ENCODE peak calls at places on chromosomes 6 and 20, in six cellular contexts. One of them, this sample, is unnamed.

GRCh38 chr6:33609444-33610034 is 11.6 kb upstream of the ITPR3 start:
- DNase-seq in lower lobe of right lung: no peak
- DNase-seq in epithelial cell of esophagus: no peak
- DNase-seq in naive thymus-derived CD4-positive, alpha-beta T cell: no peak
- DNase-seq in A549: no peak
- DNase-seq in fibroblast of the aortic adventitia: peak; percentile 88
- DNase-seq in this sample: peak; percentile 65

GRCh38 chr6:33992191-33992590 is 153.7 kb downstream of the GRM4 start:
- DNase-seq in epithelial cell of esophagus: no peak
- DNase-seq in fibroblast of the aortic adventitia: no peak
- DNase-seq in naive thymus-derived CD4-positive, alpha-beta T cell: no peak
- DNase-seq in A549: no peak
- DNase-seq in lower lobe of right lung: no peak
- DNase-seq in this sample: no peak

GRCh38 chr6:145886228-145886956 is 71.8 kb upstream of the FBXO30 start:
- DNase-seq in naive thymus-derived CD4-positive, alpha-beta T cell: no peak
- DNase-seq in fibroblast of the aortic adventitia: peak; percentile 14
- DNase-seq in epithelial cell of esophagus: no peak
- DNase-seq in A549: no peak
- DNase-seq in lower lobe of right lung: no peak
- DNase-seq in this sample: peak; percentile 28

GRCh38 chr6:42332916-42333315 is 115.3 kb upstream of the MRPS10 start:
- DNase-seq in fibroblast of the aortic adventitia: no peak
- DNase-seq in epithelial cell of esophagus: no peak
- DNase-seq in A549: no peak
- DNase-seq in lower lobe of right lung: no peak
- DNase-seq in naive thymus-derived CD4-positive, alpha-beta T cell: no peak
- DNase-seq in this sample: no peak

GRCh38 chr20:46652699-46653098 is 1.4 kb upstream of the SLC13A3 start:
- DNase-seq in fibroblast of the aortic adventitia: peak; percentile 14
- DNase-seq in naive thymus-derived CD4-positive, alpha-beta T cell: no peak
- DNase-seq in A549: no peak
- DNase-seq in lower lobe of right lung: no peak
- DNase-seq in epithelial cell of esophagus: peak; percentile 47
- DNase-seq in this sample: peak; percentile 33

GRCh38 chr6:113696960-113697359 is 160.2 kb upstream of the MARCKS start:
- DNase-seq in naive thymus-derived CD4-positive, alpha-beta T cell: no peak
- DNase-seq in A549: no peak
- DNase-seq in fibroblast of the aortic adventitia: no peak
- DNase-seq in epithelial cell of esophagus: peak; percentile 23
- DNase-seq in lower lobe of right lung: no peak
- DNase-seq in this sample: peak; percentile 21

GRCh38 chr6:78701407-78701806 is 165.9 kb upstream of the IRAK1BP1 start:
- DNase-seq in epithelial cell of esophagus: peak; percentile 86
- DNase-seq in lower lobe of right lung: no peak
- DNase-seq in fibroblast of the aortic adventitia: peak; percentile 62
- DNase-seq in naive thymus-derived CD4-positive, alpha-beta T cell: no peak
- DNase-seq in A549: no peak
- DNase-seq in this sample: no peak

GRCh38 chr20:44204156-44204831 is 6.3 kb downstream of the OSER1 start:
- DNase-seq in A549: peak; percentile 87
- DNase-seq in fibroblast of the aortic adventitia: peak; percentile 95
- DNase-seq in naive thymus-derived CD4-positive, alpha-beta T cell: no peak
- DNase-seq in epithelial cell of esophagus: peak; percentile 95
- DNase-seq in lower lobe of right lung: no peak
- DNase-seq in this sample: peak; percentile 97

GRCh38 chr6:38113810-38114577 is 294.5 kb downstream of the ZFAND3 start:
- DNase-seq in A549: no peak
- DNase-seq in naive thymus-derived CD4-positive, alpha-beta T cell: no peak
- DNase-seq in lower lobe of right lung: no peak
- DNase-seq in epithelial cell of esophagus: peak; percentile 64
- DNase-seq in fibroblast of the aortic adventitia: no peak
- DNase-seq in this sample: no peak

GRCh38 chr6:117494694-117495318 is 12.3 kb downstream of the DCBLD1 start:
- DNase-seq in naive thymus-derived CD4-positive, alpha-beta T cell: no peak
- DNase-seq in fibroblast of the aortic adventitia: peak; percentile 37
- DNase-seq in epithelial cell of esophagus: peak; percentile 35
- DNase-seq in A549: peak; percentile 44
- DNase-seq in lower lobe of right lung: no peak
- DNase-seq in this sample: peak; percentile 35

GRCh38 chr6:98295776-98296175 is 538.6 kb upstream of the POU3F2 start:
- DNase-seq in epithelial cell of esophagus: no peak
- DNase-seq in lower lobe of right lung: no peak
- DNase-seq in naive thymus-derived CD4-positive, alpha-beta T cell: no peak
- DNase-seq in fibroblast of the aortic adventitia: no peak
- DNase-seq in A549: no peak
- DNase-seq in this sample: no peak

GRCh38 chr6:24825130-24825630 is 26.5 kb upstream of the ARMH2 start:
- DNase-seq in fibroblast of the aortic adventitia: no peak
- DNase-seq in epithelial cell of esophagus: peak; percentile 57
- DNase-seq in A549: no peak
- DNase-seq in naive thymus-derived CD4-positive, alpha-beta T cell: no peak
- DNase-seq in lower lobe of right lung: no peak
- DNase-seq in this sample: no peak

GRCh38 chr6:31096215-31096614 is 16.2 kb downstream of the C6orf15 start:
- DNase-seq in epithelial cell of esophagus: no peak
- DNase-seq in A549: no peak
- DNase-seq in lower lobe of right lung: no peak
- DNase-seq in fibroblast of the aortic adventitia: no peak
- DNase-seq in naive thymus-derived CD4-positive, alpha-beta T cell: no peak
- DNase-seq in this sample: no peak

GRCh38 chr6:133337312-133337711 is 96.2 kb downstream of the EYA4 start:
- DNase-seq in lower lobe of right lung: no peak
- DNase-seq in fibroblast of the aortic adventitia: peak; percentile 24
- DNase-seq in naive thymus-derived CD4-positive, alpha-beta T cell: no peak
- DNase-seq in A549: no peak
- DNase-seq in epithelial cell of esophagus: no peak
- DNase-seq in this sample: peak; percentile 87

GRCh38 chr20:23605867-23606651 is at the start of gene CST9:
- DNase-seq in naive thymus-derived CD4-positive, alpha-beta T cell: no peak
- DNase-seq in A549: no peak
- DNase-seq in lower lobe of right lung: no peak
- DNase-seq in fibroblast of the aortic adventitia: no peak
- DNase-seq in epithelial cell of esophagus: no peak
- DNase-seq in this sample: no peak

GRCh38 chr6:45946352-45946751 is 69.3 kb downstream of the CLIC5 start:
- DNase-seq in fibroblast of the aortic adventitia: peak; percentile 91
- DNase-seq in A549: peak; percentile 3
- DNase-seq in epithelial cell of esophagus: no peak
- DNase-seq in lower lobe of right lung: no peak
- DNase-seq in naive thymus-derived CD4-positive, alpha-beta T cell: no peak
- DNase-seq in this sample: peak; percentile 90

GRCh38 chr6:38443341-38443740 is 196.4 kb downstream of the BTBD9 start:
- DNase-seq in lower lobe of right lung: no peak
- DNase-seq in fibroblast of the aortic adventitia: peak; percentile 7
- DNase-seq in naive thymus-derived CD4-positive, alpha-beta T cell: no peak
- DNase-seq in A549: no peak
- DNase-seq in epithelial cell of esophagus: peak; percentile 2
- DNase-seq in this sample: peak; percentile 13

GRCh38 chr20:64164123-64164836 is at the start of gene MYT1:
- DNase-seq in epithelial cell of esophagus: no peak
- DNase-seq in A549: no peak
- DNase-seq in fibroblast of the aortic adventitia: no peak
- DNase-seq in lower lobe of right lung: no peak
- DNase-seq in naive thymus-derived CD4-positive, alpha-beta T cell: no peak
- DNase-seq in this sample: no peak

GRCh38 chr6:136525586-136526195 is 24.5 kb downstream of the MAP7 start:
- DNase-seq in epithelial cell of esophagus: peak; percentile 62
- DNase-seq in A549: peak; percentile 64
- DNase-seq in naive thymus-derived CD4-positive, alpha-beta T cell: no peak
- DNase-seq in fibroblast of the aortic adventitia: no peak
- DNase-seq in lower lobe of right lung: no peak
- DNase-seq in this sample: no peak

GRCh38 chr6:13715444-13715883 is 3.8 kb upstream of the RANBP9 start:
- DNase-seq in naive thymus-derived CD4-positive, alpha-beta T cell: no peak
- DNase-seq in lower lobe of right lung: no peak
- DNase-seq in fibroblast of the aortic adventitia: no peak
- DNase-seq in A549: no peak
- DNase-seq in epithelial cell of esophagus: peak; percentile 78
- DNase-seq in this sample: peak; percentile 43

GRCh38 chr6:41706876-41707564 is 28.4 kb downstream of the TFEB start:
- DNase-seq in A549: no peak
- DNase-seq in epithelial cell of esophagus: peak; percentile 45
- DNase-seq in naive thymus-derived CD4-positive, alpha-beta T cell: no peak
- DNase-seq in fibroblast of the aortic adventitia: peak; percentile 60
- DNase-seq in lower lobe of right lung: no peak
- DNase-seq in this sample: peak; percentile 43

GRCh38 chr6:21438237-21438985 is 155.1 kb upstream of the SOX4 start:
- DNase-seq in fibroblast of the aortic adventitia: no peak
- DNase-seq in epithelial cell of esophagus: peak; percentile 25
- DNase-seq in A549: no peak
- DNase-seq in naive thymus-derived CD4-positive, alpha-beta T cell: no peak
- DNase-seq in lower lobe of right lung: no peak
- DNase-seq in this sample: peak; percentile 63

GRCh38 chr20:44967207-44967807 is 995 bp downstream of the STK4 start:
- DNase-seq in fibroblast of the aortic adventitia: peak; percentile 4
- DNase-seq in A549: no peak
- DNase-seq in epithelial cell of esophagus: peak; percentile 24
- DNase-seq in lower lobe of right lung: no peak
- DNase-seq in naive thymus-derived CD4-positive, alpha-beta T cell: peak; percentile 59
- DNase-seq in this sample: no peak

GRCh38 chr6:17583811-17584210 is 16.3 kb upstream of the FAM8A1 start:
- DNase-seq in epithelial cell of esophagus: peak; percentile 14
- DNase-seq in fibroblast of the aortic adventitia: no peak
- DNase-seq in naive thymus-derived CD4-positive, alpha-beta T cell: no peak
- DNase-seq in A549: no peak
- DNase-seq in lower lobe of right lung: no peak
- DNase-seq in this sample: peak; percentile 63

GRCh38 chr20:42706762-42707161 is 482.9 kb downstream of the PTPRT start:
- DNase-seq in A549: no peak
- DNase-seq in naive thymus-derived CD4-positive, alpha-beta T cell: no peak
- DNase-seq in lower lobe of right lung: no peak
- DNase-seq in fibroblast of the aortic adventitia: no peak
- DNase-seq in epithelial cell of esophagus: no peak
- DNase-seq in this sample: no peak

GRCh38 chr6:91704531-91704930 is 1117.7 kb upstream of the MAP3K7 start:
- DNase-seq in naive thymus-derived CD4-positive, alpha-beta T cell: no peak
- DNase-seq in fibroblast of the aortic adventitia: no peak
- DNase-seq in epithelial cell of esophagus: peak; percentile 65
- DNase-seq in lower lobe of right lung: no peak
- DNase-seq in A549: no peak
- DNase-seq in this sample: peak; percentile 47

GRCh38 chr6:159170333-159170672 is 1.1 kb downstream of the FNDC1 start:
- DNase-seq in fibroblast of the aortic adventitia: peak; percentile 27
- DNase-seq in epithelial cell of esophagus: no peak
- DNase-seq in lower lobe of right lung: no peak
- DNase-seq in naive thymus-derived CD4-positive, alpha-beta T cell: no peak
- DNase-seq in A549: no peak
- DNase-seq in this sample: no peak
- H3K4me3 ChIP-seq in fibroblast of the aortic adventitia: peak overlapping the region; percentile 37
- H3K4me3 ChIP-seq in epithelial cell of esophagus: no peak overlapping the region
- H3K4me3 ChIP-seq in lower lobe of right lung: peak overlapping the region; percentile 44
- H3K4me3 ChIP-seq in naive thymus-derived CD4-positive, alpha-beta T cell: no peak overlapping the region
- H3K4me3 ChIP-seq in A549: peak overlapping the region; percentile 53
- H3K4me3 ChIP-seq in this sample: no peak overlapping the region

GRCh38 chr6:148513145-148514071 is 170.8 kb downstream of the SASH1 start:
- DNase-seq in lower lobe of right lung: no peak
- DNase-seq in epithelial cell of esophagus: no peak
- DNase-seq in naive thymus-derived CD4-positive, alpha-beta T cell: no peak
- DNase-seq in fibroblast of the aortic adventitia: peak; percentile 85
- DNase-seq in A549: no peak
- DNase-seq in this sample: peak; percentile 87

GRCh38 chr6:148509789-148510581 is 167.3 kb downstream of the SASH1 start:
- DNase-seq in A549: peak; percentile 5
- DNase-seq in fibroblast of the aortic adventitia: peak; percentile 98
- DNase-seq in naive thymus-derived CD4-positive, alpha-beta T cell: no peak
- DNase-seq in lower lobe of right lung: peak; percentile 75
- DNase-seq in epithelial cell of esophagus: peak; percentile 68
- DNase-seq in this sample: peak; percentile 95

GRCh38 chr6:148507774-148508173 is 165.1 kb downstream of the SASH1 start:
- DNase-seq in lower lobe of right lung: no peak
- DNase-seq in fibroblast of the aortic adventitia: peak; percentile 54
- DNase-seq in A549: no peak
- DNase-seq in naive thymus-derived CD4-positive, alpha-beta T cell: no peak
- DNase-seq in epithelial cell of esophagus: no peak
- DNase-seq in this sample: peak; percentile 37

GRCh38 chr6:148509152-148509571 is 166.5 kb downstream of the SASH1 start:
- DNase-seq in naive thymus-derived CD4-positive, alpha-beta T cell: no peak
- DNase-seq in lower lobe of right lung: no peak
- DNase-seq in epithelial cell of esophagus: no peak
- DNase-seq in A549: no peak
- DNase-seq in fibroblast of the aortic adventitia: peak; percentile 76
- DNase-seq in this sample: peak; percentile 64

GRCh38 chr6:148508401-148509151 is 165.9 kb downstream of the SASH1 start:
- DNase-seq in A549: no peak
- DNase-seq in lower lobe of right lung: no peak
- DNase-seq in epithelial cell of esophagus: peak; percentile 49
- DNase-seq in fibroblast of the aortic adventitia: peak; percentile 81
- DNase-seq in naive thymus-derived CD4-positive, alpha-beta T cell: no peak
- DNase-seq in this sample: peak; percentile 72
- H3K4me3 ChIP-seq in A549: no peak overlapping the region
- H3K4me3 ChIP-seq in lower lobe of right lung: peak overlapping the region; percentile 45
- H3K4me3 ChIP-seq in epithelial cell of esophagus: no peak overlapping the region
- H3K4me3 ChIP-seq in fibroblast of the aortic adventitia: peak overlapping the region; percentile 82
- H3K4me3 ChIP-seq in naive thymus-derived CD4-positive, alpha-beta T cell: no peak overlapping the region
- H3K4me3 ChIP-seq in this sample: peak overlapping the region; percentile 79

DNA sequence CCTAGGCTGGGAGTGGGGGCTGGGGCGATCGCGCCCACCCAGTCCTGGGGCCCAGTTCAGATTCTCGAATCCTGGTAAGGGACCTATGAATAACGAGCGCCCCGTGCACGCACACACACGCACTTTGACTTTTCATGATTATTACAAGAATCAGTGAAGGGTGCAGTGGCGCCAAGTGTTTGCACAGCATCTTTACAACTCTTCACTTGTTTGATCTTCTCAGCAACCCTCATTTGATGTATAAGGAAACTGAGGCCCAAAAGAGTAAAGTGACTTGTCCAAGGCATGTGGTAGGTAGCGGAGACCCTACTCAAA is 863 bp upstream of the LRFN2 start:
- DNase-seq in A549: no peak
- DNase-seq in naive thymus-derived CD4-positive, alpha-beta T cell: no peak
- DNase-seq in fibroblast of the aortic adventitia: no peak
- DNase-seq in lower lobe of right lung: no peak
- DNase-seq in epithelial cell of esophagus: no peak
- DNase-seq in this sample: no peak
- H3K4me3 ChIP-seq in A549: peak overlapping the region; percentile 60
- H3K4me3 ChIP-seq in naive thymus-derived CD4-positive, alpha-beta T cell: no peak overlapping the region
- H3K4me3 ChIP-seq in fibroblast of the aortic adventitia: no peak overlapping the region
- H3K4me3 ChIP-seq in lower lobe of right lung: peak overlapping the region; percentile 50
- H3K4me3 ChIP-seq in epithelial cell of esophagus: no peak overlapping the region
- H3K4me3 ChIP-seq in this sample: no peak overlapping the region

GRCh38 chr6:125792680-125793079 is 1.9 kb downstream of the NCOA7 start:
- DNase-seq in naive thymus-derived CD4-positive, alpha-beta T cell: no peak
- DNase-seq in lower lobe of right lung: no peak
- DNase-seq in fibroblast of the aortic adventitia: peak; percentile 74
- DNase-seq in A549: no peak
- DNase-seq in epithelial cell of esophagus: no peak
- DNase-seq in this sample: peak; percentile 43

GRCh38 chr6:125794342-125795137 is 3.8 kb downstream of the NCOA7 start:
- DNase-seq in A549: no peak
- DNase-seq in fibroblast of the aortic adventitia: peak; percentile 67
- DNase-seq in naive thymus-derived CD4-positive, alpha-beta T cell: no peak
- DNase-seq in lower lobe of right lung: no peak
- DNase-seq in epithelial cell of esophagus: peak; percentile 23
- DNase-seq in this sample: peak; percentile 67

GRCh38 chr6:125793280-125793679 is 2.5 kb downstream of the NCOA7 start:
- DNase-seq in A549: no peak
- DNase-seq in fibroblast of the aortic adventitia: peak; percentile 62
- DNase-seq in epithelial cell of esophagus: no peak
- DNase-seq in lower lobe of right lung: no peak
- DNase-seq in naive thymus-derived CD4-positive, alpha-beta T cell: no peak
- DNase-seq in this sample: no peak

GRCh38 chr6:125795301-125795700 is 4.5 kb downstream of the NCOA7 start:
- DNase-seq in A549: no peak
- DNase-seq in lower lobe of right lung: no peak
- DNase-seq in epithelial cell of esophagus: no peak
- DNase-seq in naive thymus-derived CD4-positive, alpha-beta T cell: no peak
- DNase-seq in fibroblast of the aortic adventitia: no peak
- DNase-seq in this sample: no peak

GRCh38 chr6:125793863-125794262 is 3.1 kb downstream of the NCOA7 start:
- DNase-seq in naive thymus-derived CD4-positive, alpha-beta T cell: no peak
- DNase-seq in A549: no peak
- DNase-seq in lower lobe of right lung: no peak
- DNase-seq in fibroblast of the aortic adventitia: peak; percentile 49
- DNase-seq in epithelial cell of esophagus: no peak
- DNase-seq in this sample: no peak
- H3K4me3 ChIP-seq in naive thymus-derived CD4-positive, alpha-beta T cell: no peak overlapping the region
- H3K4me3 ChIP-seq in A549: no peak overlapping the region
- H3K4me3 ChIP-seq in lower lobe of right lung: no peak overlapping the region
- H3K4me3 ChIP-seq in fibroblast of the aortic adventitia: peak overlapping the region; percentile 77
- H3K4me3 ChIP-seq in epithelial cell of esophagus: no peak overlapping the region
- H3K4me3 ChIP-seq in this sample: no peak overlapping the region

This sample was measured in fibroblast of lung.